ENCODE peak calls at places on chromosome 16, in four cellular contexts. One of them, this sample, is unnamed. For H3K4me1, the result is how much of the 10 kb centered on the place peaks cover.

GRCh38 chr16:73064227-73064995 is 16.5 kb upstream of the ZFHX3 start:
- DNase-seq in IMR-90: peak
- DNase-seq in mesendoderm: peak
- DNase-seq in H1: peak
- DNase-seq in this sample: peak

GRCh38 chr16:73878616-73879015 is 418.0 kb upstream of the PSMD7 start:
- DNase-seq in IMR-90: peak
- DNase-seq in mesendoderm: peak
- DNase-seq in H1: no peak
- DNase-seq in this sample: no peak

GRCh38 chr16:56675685-56676210 is 6.1 kb downstream of the MT1H start:
- DNase-seq in H1: peak
- DNase-seq in IMR-90: no peak
- DNase-seq in mesendoderm: peak
- DNase-seq in this sample: peak

GRCh38 chr16:22948058-22948602 is 134.2 kb downstream of the HS3ST2 start:
- DNase-seq in IMR-90: no peak
- DNase-seq in H1: peak
- DNase-seq in mesendoderm: peak
- DNase-seq in this sample: peak

GRCh38 chr16:25092489-25092888 is 19.1 kb upstream of the LCMT1 start:
- DNase-seq in H1: no peak
- DNase-seq in mesendoderm: no peak
- DNase-seq in IMR-90: no peak
- DNase-seq in this sample: no peak

GRCh38 chr16:71467810-71468209 is 5.8 kb upstream of the ZNF23 start:
- DNase-seq in mesendoderm: peak
- DNase-seq in IMR-90: peak
- DNase-seq in H1: no peak
- DNase-seq in this sample: peak

GRCh38 chr16:84479716-84480450 is 24.6 kb downstream of the MEAK7 start:
- DNase-seq in IMR-90: no peak
- DNase-seq in mesendoderm: no peak
- DNase-seq in H1: no peak
- DNase-seq in this sample: no peak

GRCh38 chr16:85750827-85751641 is at the start of gene C16orf74:
- DNase-seq in IMR-90: peak
- DNase-seq in mesendoderm: no peak
- DNase-seq in H1: no peak
- DNase-seq in this sample: no peak

GRCh38 chr16:4792951-4793513 is 2.1 kb upstream of the SMIM22 start:
- DNase-seq in mesendoderm: no peak
- DNase-seq in H1: no peak
- DNase-seq in IMR-90: no peak
- DNase-seq in this sample: no peak

GRCh38 chr16:88713568-88714419 is 7.5 kb downstream of the CTU2 start:
- DNase-seq in mesendoderm: no peak
- DNase-seq in H1: no peak
- DNase-seq in IMR-90: peak
- DNase-seq in this sample: no peak

GRCh38 chr16:79994413-79994812 is 393.9 kb upstream of the MAF start:
- DNase-seq in H1: no peak
- DNase-seq in IMR-90: no peak
- DNase-seq in mesendoderm: no peak
- DNase-seq in this sample: no peak

GRCh38 chr16:6967796-6968195 is 364.8 kb upstream of the RBFOX1 start:
- DNase-seq in H1: no peak
- DNase-seq in IMR-90: no peak
- DNase-seq in mesendoderm: no peak
- DNase-seq in this sample: peak

GRCh38 chr16:27852116-27852515 is 211.4 kb downstream of the GSG1L start:
- DNase-seq in H1: no peak
- DNase-seq in IMR-90: no peak
- DNase-seq in mesendoderm: no peak
- DNase-seq in this sample: no peak

GRCh38 chr16:89315791-89316581 is 98.5 kb downstream of the ZNF778 start:
- DNase-seq in IMR-90: peak
- DNase-seq in H1: no peak
- DNase-seq in mesendoderm: no peak
- DNase-seq in this sample: no peak

GRCh38 chr16:12201216-12201615 is 224.7 kb downstream of the SNX29 start:
- DNase-seq in IMR-90: peak
- DNase-seq in mesendoderm: no peak
- DNase-seq in H1: no peak
- DNase-seq in this sample: no peak

GRCh38 chr16:12054868-12055267 is 78.3 kb downstream of the SNX29 start:
- DNase-seq in IMR-90: no peak
- DNase-seq in H1: no peak
- DNase-seq in mesendoderm: no peak
- DNase-seq in this sample: no peak

GRCh38 chr16:77059441-77059840 is 131.5 kb upstream of the MON1B start:
- DNase-seq in IMR-90: no peak
- DNase-seq in mesendoderm: no peak
- DNase-seq in H1: no peak
- DNase-seq in this sample: no peak

GRCh38 chr16:72833491-72833890 is 214.4 kb downstream of the ZFHX3 start:
- DNase-seq in mesendoderm: no peak
- DNase-seq in IMR-90: no peak
- DNase-seq in H1: no peak
- DNase-seq in this sample: no peak

GRCh38 chr16:84885024-84885910 is 65.5 kb downstream of the CRISPLD2 start:
- DNase-seq in IMR-90: no peak
- DNase-seq in mesendoderm: peak
- DNase-seq in H1: peak
- DNase-seq in this sample: peak

GRCh38 chr16:89945654-89946053 is 2.9 kb upstream of the DEF8 start:
- DNase-seq in H1: no peak
- DNase-seq in mesendoderm: no peak
- DNase-seq in IMR-90: no peak
- DNase-seq in this sample: no peak

GRCh38 chr16:3171181-3171854 is 16.7 kb upstream of the OR1F1 start:
- DNase-seq in IMR-90: no peak
- DNase-seq in mesendoderm: peak
- DNase-seq in H1: no peak
- DNase-seq in this sample: no peak

GRCh38 chr16:12330977-12331376 is 354.4 kb downstream of the SNX29 start:
- DNase-seq in mesendoderm: no peak
- DNase-seq in IMR-90: no peak
- DNase-seq in H1: no peak
- DNase-seq in this sample: no peak

GRCh38 chr16:23807028-23807427 is 28.8 kb upstream of the PRKCB start:
- DNase-seq in H1: no peak
- DNase-seq in mesendoderm: no peak
- DNase-seq in IMR-90: no peak
- DNase-seq in this sample: no peak

GRCh38 chr16:57809843-57810196 is 7.5 kb upstream of the KIFC3 start:
- DNase-seq in IMR-90: no peak
- DNase-seq in mesendoderm: no peak
- DNase-seq in H1: no peak
- DNase-seq in this sample: no peak
- H3K4me2 ChIP-seq in IMR-90: no peak
- H3K4me2 ChIP-seq in mesendoderm: no peak
- H3K4me2 ChIP-seq in H1: peak
- H3K4me2 ChIP-seq in this sample: no peak

GRCh38 chr16:50519602-50520001 is 28.6 kb upstream of the NKD1 start:
- DNase-seq in IMR-90: no peak
- DNase-seq in H1: no peak
- DNase-seq in mesendoderm: no peak
- DNase-seq in this sample: no peak

GRCh38 chr16:50520451-50521245 is 27.5 kb upstream of the NKD1 start:
- DNase-seq in mesendoderm: no peak
- DNase-seq in IMR-90: no peak
- DNase-seq in H1: no peak
- DNase-seq in this sample: peak

GRCh38 chr16:50522324-50522723 is 25.9 kb upstream of the NKD1 start:
- DNase-seq in H1: no peak
- DNase-seq in IMR-90: no peak
- DNase-seq in mesendoderm: no peak
- DNase-seq in this sample: peak

GRCh38 chr16:50523710-50524109 is 24.5 kb upstream of the NKD1 start:
- DNase-seq in H1: no peak
- DNase-seq in IMR-90: no peak
- DNase-seq in mesendoderm: no peak
- DNase-seq in this sample: peak

GRCh38 chr16:50521246-50521900 is 26.8 kb upstream of the NKD1 start:
- DNase-seq in IMR-90: no peak
- DNase-seq in H1: no peak
- DNase-seq in mesendoderm: no peak
- DNase-seq in this sample: peak
- H3K56ac ChIP-seq in IMR-90: no peak
- H3K56ac ChIP-seq in H1: no peak
- H3K56ac ChIP-seq in mesendoderm: no peak
- H3K56ac ChIP-seq in this sample: no peak

DNA sequence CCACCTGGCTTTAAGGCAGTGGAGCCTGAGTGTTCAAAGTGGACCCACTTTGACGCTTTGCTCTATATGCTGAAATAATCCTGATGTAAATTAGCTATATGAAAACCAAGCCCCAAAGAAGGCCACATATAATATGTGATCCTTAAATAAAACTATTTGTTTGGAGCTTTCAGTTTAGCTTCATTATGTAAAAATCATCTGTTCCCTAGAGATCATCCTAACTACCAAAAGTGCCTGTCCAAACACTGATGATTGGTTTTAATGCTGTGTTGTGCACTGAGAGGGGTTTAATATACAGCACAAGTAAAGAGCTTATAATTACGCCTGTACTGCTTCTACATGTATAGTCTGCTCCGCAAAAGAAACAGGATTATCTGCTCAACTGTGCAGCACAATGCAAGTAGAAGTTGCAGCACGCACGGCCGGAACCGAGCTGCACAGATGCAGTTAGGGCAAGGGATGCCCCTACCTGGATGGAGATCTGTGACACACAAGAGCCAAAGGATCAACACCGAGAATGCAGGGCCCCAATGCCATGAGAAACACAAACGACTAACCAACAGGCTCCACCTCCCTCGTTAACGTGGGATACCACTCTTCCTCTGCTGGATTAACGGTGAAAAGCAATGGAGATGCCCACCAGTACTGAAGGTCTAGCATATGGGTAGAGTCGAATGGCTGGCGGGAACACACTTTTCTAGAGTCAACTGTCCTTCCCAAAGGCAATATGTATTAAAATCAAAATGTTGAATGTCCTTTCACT is 20.5 kb downstream of the USP7 start:
- DNase-seq in IMR-90: no peak
- DNase-seq in mesendoderm: peak
- DNase-seq in H1: no peak
- DNase-seq in this sample: no peak
- H3K4me1 ChIP-seq in IMR-90: under half
- H3K4me1 ChIP-seq in mesendoderm: under half
- H3K4me1 ChIP-seq in H1: under half
- H3K4me1 ChIP-seq in this sample: under half

DNA sequence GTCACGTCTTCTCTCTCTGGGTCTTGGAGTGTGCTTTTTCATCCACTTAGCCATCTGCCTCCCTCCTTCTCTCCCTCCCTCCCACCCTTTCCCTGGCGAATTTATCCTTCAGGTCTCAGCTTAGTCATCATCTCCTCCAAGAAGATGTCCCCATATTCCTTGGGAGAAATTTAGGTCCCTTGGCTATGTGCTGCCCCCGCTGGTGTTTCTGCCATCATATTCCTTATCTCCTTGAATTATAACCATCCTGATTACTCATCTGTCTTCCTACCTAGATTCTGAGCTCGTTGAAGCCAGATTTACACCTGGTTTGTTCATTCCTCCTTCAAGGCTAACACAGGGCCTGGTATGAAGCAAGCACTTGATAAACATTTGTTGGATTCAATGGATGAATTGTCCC is 5.0 kb downstream of the SEZ6L2 start:
- DNase-seq in mesendoderm: no peak
- DNase-seq in IMR-90: no peak
- DNase-seq in H1: no peak
- DNase-seq in this sample: no peak
- H3K4me2 ChIP-seq in mesendoderm: no peak
- H3K4me2 ChIP-seq in IMR-90: no peak
- H3K4me2 ChIP-seq in H1: no peak
- H3K4me2 ChIP-seq in this sample: no peak

DNA sequence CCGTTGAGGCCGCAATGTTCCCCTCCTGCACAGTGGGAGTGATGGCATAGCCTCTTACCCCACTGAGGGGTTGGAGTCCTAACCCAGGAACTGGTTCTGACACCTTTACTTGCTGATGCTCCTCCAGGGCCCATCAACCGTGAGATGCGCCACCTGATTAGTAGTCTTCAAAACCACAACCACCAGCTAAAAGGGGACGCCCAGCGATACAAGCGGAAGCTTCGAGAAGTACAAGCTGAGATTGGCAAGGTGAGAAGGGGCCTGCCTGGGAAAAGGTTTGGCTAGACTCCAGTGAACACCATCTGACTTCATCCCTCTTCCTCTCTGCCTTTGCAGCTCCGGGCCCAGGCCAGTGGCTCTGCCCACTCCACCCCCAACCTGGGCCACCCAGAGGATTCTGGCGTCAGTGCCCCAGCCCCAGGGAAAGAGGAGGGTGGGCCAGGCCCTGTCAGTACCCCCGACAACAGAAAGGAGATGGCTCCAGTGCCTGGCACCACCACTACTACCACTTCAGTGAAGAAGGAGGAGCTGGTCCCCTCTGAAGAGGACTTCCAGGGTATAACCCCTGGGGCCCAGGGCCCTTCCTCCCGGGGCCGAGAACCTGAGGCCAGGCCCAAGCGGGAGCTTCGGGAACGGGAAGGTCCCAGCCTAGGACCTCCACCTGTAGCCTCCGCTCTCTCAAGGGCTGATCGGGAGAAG is 5.8 kb downstream of the RNF40 start:
- DNase-seq in IMR-90: no peak
- DNase-seq in H1: no peak
- DNase-seq in mesendoderm: no peak
- DNase-seq in this sample: no peak
- H3K56ac ChIP-seq in IMR-90: no peak
- H3K56ac ChIP-seq in H1: no peak
- H3K56ac ChIP-seq in mesendoderm: no peak
- H3K56ac ChIP-seq in this sample: no peak

GRCh38 chr16:68290455-68290854 is 20.3 kb downstream of the SLC7A6OS start:
- DNase-seq in H1: no peak
- DNase-seq in IMR-90: no peak
- DNase-seq in mesendoderm: no peak
- DNase-seq in this sample: no peak
- H3K4me1 ChIP-seq in H1: under half
- H3K4me1 ChIP-seq in IMR-90: under half
- H3K4me1 ChIP-seq in mesendoderm: under half
- H3K4me1 ChIP-seq in this sample: under half

DNA sequence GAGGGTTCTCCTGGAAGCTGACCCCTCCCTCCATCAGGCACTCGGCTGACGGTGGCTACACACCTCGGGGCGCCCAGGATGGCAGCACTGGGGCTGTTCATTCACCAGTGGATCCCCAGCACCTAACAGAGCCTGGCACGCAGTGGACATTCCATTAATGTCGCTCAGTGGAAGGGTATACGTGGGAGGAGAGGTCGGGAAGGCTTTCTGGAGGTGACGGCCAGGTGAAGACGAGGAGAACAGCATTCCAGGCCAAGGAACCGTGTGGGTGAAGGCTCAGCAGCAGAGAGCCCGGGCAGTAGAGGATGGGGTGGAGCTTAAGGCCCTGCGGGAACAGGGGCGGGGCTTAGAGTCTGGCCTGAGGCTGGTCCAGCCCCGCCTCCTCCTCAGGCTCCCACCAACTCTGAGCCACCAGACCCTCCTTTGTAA is 2.5 kb upstream of the HS3ST6 start:
- DNase-seq in H1: peak
- DNase-seq in IMR-90: no peak
- DNase-seq in mesendoderm: peak
- DNase-seq in this sample: peak
- H3K4me2 ChIP-seq in H1: peak
- H3K4me2 ChIP-seq in IMR-90: no peak
- H3K4me2 ChIP-seq in mesendoderm: no peak
- H3K4me2 ChIP-seq in this sample: peak